ENCODE peak calls at places on chromosomes 1 and 21, in nine cellular contexts. G, Y, E, B, L, U, J, Q and K are unnamed samples.
A peak's percentile ranks its signal among the peaks of the same experiment; 100 is the strongest.

GRCh38 chr1:37719572-37720195 is 27.4 kb downstream of the CDCA8 start:
- DNase-seq in U (no peak), Y (no peak), L (peak; percentile 10), E (no peak), G (no peak), Q (no peak), J (no peak), B (no peak), K (no peak)

GRCh38 chr1:25009675-25010262 is 79.7 kb upstream of the RUNX3 start:
- DNase-seq in U (no peak), Q (no peak), Y (no peak), B (no peak), G (no peak), E (no peak), J (no peak), L (no peak), K (no peak)

GRCh38 chr1:68221971-68222355 is 10.4 kb downstream of the WLS start:
- DNase-seq in Q (no peak), U (no peak), G (peak; percentile 71), Y (no peak), J (peak; percentile 88), E (no peak), L (peak; percentile 70), B (peak; percentile 73), K (no peak)

GRCh38 chr1:182608850-182609610 is 4.8 kb upstream of the RGS16 start:
- DNase-seq in B (peak; percentile 62), Q (no peak), J (peak; percentile 57), L (peak; percentile 61), G (peak; percentile 49), U (no peak), Y (no peak), E (no peak), K (no peak)

GRCh38 chr1:157803851-157804250 is 16.1 kb downstream of the FCRL1 start:
- DNase-seq in B (no peak), G (no peak), E (no peak), Q (no peak), J (no peak), U (no peak), Y (no peak), L (no peak), K (no peak)

GRCh38 chr21:46545363-46545762 is 59.5 kb downstream of the S100B start:
- DNase-seq in E (no peak), L (peak; percentile 7), J (no peak), U (no peak), Q (no peak), G (peak; percentile 92), Y (no peak), B (no peak), K (no peak)

GRCh38 chr21:44874497-44875331 is 1.2 kb upstream of the PTTG1IP start:
- DNase-seq in Q (no peak), U (peak; percentile 70), Y (peak; percentile 78), L (no peak), E (peak; percentile 55), G (peak; percentile 9), B (peak; percentile 17), J (no peak), K (peak; percentile 33)

GRCh38 chr1:112696578-112697320 is 10.2 kb downstream of the RHOC start:
- DNase-seq in B (no peak), L (no peak), E (no peak), Q (no peak), J (no peak), U (no peak), Y (no peak), G (no peak), K (no peak)

GRCh38 chr1:223258751-223259177 is 105.2 kb downstream of the SUSD4 start:
- DNase-seq in J (peak; percentile 77), G (peak; percentile 91), E (no peak), U (no peak), Y (no peak), B (peak; percentile 66), Q (peak; percentile 64), L (peak; percentile 77), K (no peak)

GRCh38 chr1:1213153-1213918 is 617 bp downstream of the TNFRSF4 start:
- DNase-seq in U (no peak), Q (no peak), L (no peak), B (no peak), E (no peak), Y (no peak), G (no peak), J (no peak), K (peak; percentile 18)

GRCh38 chr1:116310172-116310571 is 62.9 kb upstream of the ATP1A1 start:
- DNase-seq in J (no peak), L (no peak), E (no peak), B (peak; percentile 19), U (no peak), G (no peak), Y (no peak), Q (no peak), K (no peak)

GRCh38 chr1:218201004-218201403 is 84.1 kb upstream of the RRP15 start:
- DNase-seq in J (no peak), Y (no peak), B (no peak), G (no peak), E (no peak), Q (no peak), L (peak; percentile 7), U (no peak), K (no peak)

GRCh38 chr1:204647114-204647804 is 38.3 kb downstream of the LRRN2 start:
- DNase-seq in U (no peak), Q (peak; percentile 94), Y (no peak), E (no peak), J (peak; percentile 79), L (peak; percentile 70), B (peak; percentile 83), G (peak; percentile 58), K (no peak)

GRCh38 chr1:114509596-114510234 is 1.3 kb downstream of the TRIM33 start:
- DNase-seq in U (no peak), B (no peak), E (no peak), G (no peak), J (no peak), L (no peak), Q (no peak), Y (no peak), K (no peak)

GRCh38 chr1:912740-913301 is 10.9 kb upstream of the SAMD11 start:
- DNase-seq in Y (no peak), U (peak; percentile 4), B (peak; percentile 36), G (no peak), Q (peak; percentile 52), L (no peak), J (peak; percentile 40), E (peak; percentile 18), K (peak; percentile 67)

GRCh38 chr1:168623003-168623828 is 46.8 kb downstream of the XCL1 start:
- DNase-seq in Q (peak; percentile 31), E (no peak), U (no peak), L (peak; percentile 30), J (peak; percentile 97), B (peak; percentile 66), Y (no peak), G (peak; percentile 86), K (no peak)

GRCh38 chr1:164712131-164713031 is 153.4 kb downstream of the PBX1 start:
- DNase-seq in E (no peak), Q (no peak), Y (peak; percentile 58), J (no peak), G (no peak), U (peak; percentile 59), B (no peak), L (peak; percentile 27), K (no peak)

GRCh38 chr1:203084588-203085527 is 954 bp downstream of the MYOG start:
- DNase-seq in G (no peak), Q (no peak), L (no peak), B (no peak), J (no peak), U (no peak), Y (no peak), E (no peak), K (no peak)

DNA sequence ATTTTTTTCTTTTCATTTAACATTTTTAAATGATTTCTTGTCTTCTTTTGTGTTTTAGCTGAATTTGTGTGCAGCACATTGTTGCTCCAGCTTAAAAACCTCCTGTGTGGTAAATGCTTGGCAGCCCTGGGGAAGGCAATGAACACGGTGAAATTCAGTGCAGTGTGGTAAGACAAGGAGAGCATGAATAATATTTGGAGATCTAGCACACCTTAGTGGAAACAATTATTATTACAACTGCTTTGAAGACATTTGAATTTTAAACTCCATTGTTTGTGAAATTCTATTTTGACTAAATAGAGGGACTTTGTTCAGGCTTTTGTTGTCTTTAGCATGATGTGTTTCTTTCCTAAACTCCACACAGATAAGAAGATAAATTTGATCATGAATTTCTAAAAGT is 242.6 kb upstream of the CXADR start:
- DNase-seq in Y (peak; percentile 82), B (peak; percentile 73), E (no peak), Q (peak; percentile 4), U (no peak), G (peak; percentile 41), J (peak; percentile 61), L (peak; percentile 31), K (no peak)
- TF ChIP-seq CTCF in Y (peak; percentile 72), B (peak; percentile 39), E (no peak), Q (peak; percentile 40), U (no peak), G (peak; percentile 14), J (no peak), L (peak; percentile 49), K (peak; percentile 50)

DNA sequence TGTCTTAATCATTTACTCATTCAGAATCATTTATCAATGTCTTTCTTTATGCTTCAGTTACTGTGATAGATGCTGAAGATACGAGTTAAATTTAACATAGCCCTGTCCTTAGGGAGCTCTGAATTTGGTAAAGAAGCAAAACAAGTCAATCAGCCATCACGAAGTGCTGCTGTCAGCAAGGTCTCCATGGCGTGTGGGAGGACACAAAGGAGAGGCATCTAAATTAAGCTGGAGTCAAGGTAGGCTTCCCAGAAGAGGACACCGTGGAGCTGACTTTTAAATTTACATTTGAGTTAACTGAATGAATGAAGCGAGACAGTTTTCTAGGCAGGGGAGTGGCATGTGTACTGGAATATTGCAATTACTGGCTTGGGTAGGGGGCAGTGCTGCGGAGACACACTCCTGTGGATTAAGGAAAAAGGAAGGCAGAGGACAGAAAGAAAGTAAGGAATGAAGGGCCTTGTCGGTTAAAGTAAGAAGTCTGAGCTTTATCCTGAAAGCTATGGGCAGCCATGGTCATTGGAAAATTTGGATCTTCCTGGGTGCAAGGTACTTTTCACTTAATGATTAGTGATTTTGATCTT is 41.3 kb upstream of the C1orf87 start:
- DNase-seq in B (no peak), E (no peak), J (no peak), U (no peak), Y (no peak), Q (no peak), L (no peak), G (no peak), K (no peak)
- TF ChIP-seq CTCF in B (no peak), E (no peak), J (no peak), U (no peak), Y (no peak), Q (no peak), L (no peak), G (no peak), K (no peak)

GRCh38 chr1:36591278-36591677 is 108.6 kb upstream of the CSF3R start:
- DNase-seq in U (no peak), B (no peak), G (no peak), E (no peak), Y (no peak), J (no peak), L (no peak), Q (no peak), K (no peak)
- TF ChIP-seq CTCF in U (no peak), B (no peak), G (no peak), E (no peak), Y (no peak), J (no peak), L (no peak), Q (no peak), K (no peak)

DNA sequence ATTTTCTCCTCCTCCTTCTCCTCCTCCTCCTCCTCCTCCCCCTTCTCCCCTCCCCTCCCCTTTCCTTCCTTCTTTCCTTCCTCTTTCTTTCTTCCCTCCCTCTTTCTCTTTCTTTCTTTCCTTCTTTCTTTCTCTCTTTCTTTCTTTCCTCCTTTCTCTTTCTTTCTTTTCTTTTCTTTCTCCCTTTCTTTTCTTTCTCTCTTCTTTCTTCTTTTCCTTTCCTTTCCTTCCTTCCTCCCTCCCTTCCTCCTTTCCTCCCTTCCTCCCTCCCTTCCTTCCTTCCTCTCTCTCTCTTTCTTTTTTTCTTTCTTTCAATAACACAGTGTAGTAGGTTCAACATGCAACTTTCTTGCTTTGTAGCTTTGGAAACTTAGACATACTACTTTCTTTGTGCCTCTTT is 46.3 kb upstream of the ADGRL2 start:
- DNase-seq in L (no peak), E (no peak), G (no peak), J (no peak), U (no peak), Q (no peak), Y (no peak), B (no peak), K (no peak)
- TF ChIP-seq CTCF in L (no peak), E (no peak), G (no peak), J (no peak), U (no peak), Q (no peak), Y (no peak), B (no peak), K (no peak)